ENCODE peak calls at places on chromosomes 11 and 22, in five cellular contexts. Q is MM.1S, K is fibroblast of lung, F is PC-3, X is neural progenitor cell. W is an unnamed sample.

GRCh38 chr11:27864046-27865025 is 164.1 kb upstream of the BDNF start:
- DNase-seq in Q (no peak), K (no peak), F (no peak), X (peak; percentile 61), W (no peak)

GRCh38 chr11:12214751-12215150 is 104.4 kb downstream of the MICAL2 start:
- DNase-seq in X (no peak), Q (no peak), K (peak; percentile 60), F (no peak), W (no peak)

GRCh38 chr22:45226681-45227186 is 14.0 kb downstream of the KIAA0930 start:
- DNase-seq in K (no peak), Q (no peak), X (no peak), F (peak; percentile 25), W (no peak)

GRCh38 chr11:15473954-15474837 is 359.5 kb downstream of the INSC start:
- DNase-seq in F (no peak), Q (peak; percentile 85), K (no peak), X (no peak), W (no peak)

GRCh38 chr11:109745996-109746625 is 324.1 kb downstream of the C11orf87 start:
- DNase-seq in X (no peak), Q (no peak), F (no peak), K (no peak), W (no peak)

GRCh38 chr11:100712618-100713017 is 25.5 kb downstream of the ARHGAP42 start:
- DNase-seq in X (no peak), Q (no peak), K (no peak), F (no peak), W (no peak)

GRCh38 chr11:106594751-106595351 is 423.4 kb downstream of the GUCY1A2 start:
- DNase-seq in X (no peak), Q (peak; percentile 57), F (peak; percentile 73), K (no peak), W (no peak)

GRCh38 chr11:1040428-1041148 is 4.1 kb upstream of the MUC6 start:
- DNase-seq in F (peak; percentile 41), K (peak; percentile 58), X (no peak), Q (no peak), W (no peak)

GRCh38 chr11:12746593-12747097 is 72.4 kb downstream of the TEAD1 start:
- DNase-seq in Q (no peak), K (peak; percentile 91), X (peak; percentile 93), F (peak; percentile 14), W (no peak)

GRCh38 chr11:24833598-24833997 is 336.7 kb downstream of the LUZP2 start:
- DNase-seq in Q (no peak), F (no peak), K (no peak), X (no peak), W (no peak)

GRCh38 chr22:32574957-32575893 is 100.6 kb downstream of the FBXO7 start:
- DNase-seq in K (peak; percentile 52), F (no peak), Q (no peak), X (peak; percentile 45), W (no peak)

GRCh38 chr22:40410731-40411505 is 40.5 kb downstream of the SGSM3 start:
- DNase-seq in F (no peak), X (no peak), K (no peak), Q (no peak), W (no peak)

GRCh38 chr11:69398529-69399492 is 82.7 kb upstream of the LINC01488 start:
- DNase-seq in Q (no peak), X (peak; percentile 52), F (no peak), K (peak; percentile 51), W (no peak)

GRCh38 chr11:83557638-83558037 is 271.5 kb upstream of the CCDC90B start:
- DNase-seq in X (no peak), K (no peak), Q (no peak), F (no peak), W (no peak)

GRCh38 chr22:45203150-45203974 is 37.3 kb downstream of the KIAA0930 start:
- DNase-seq in X (no peak), Q (no peak), K (no peak), F (no peak), W (no peak)

GRCh38 chr11:67420646-67421420 is 5.4 kb downstream of the CARNS1 start:
- DNase-seq in X (peak; percentile 97), K (peak; percentile 82), Q (peak; percentile 93), F (peak; percentile 98), W (peak; percentile 37)

GRCh38 chr11:6420677-6421076 is 1.8 kb upstream of the APBB1 start:
- DNase-seq in X (no peak), K (no peak), F (no peak), Q (no peak), W (no peak)

GRCh38 chr11:6413791-6414231 is 5.1 kb downstream of the APBB1 start:
- DNase-seq in Q (no peak), F (no peak), X (no peak), K (no peak), W (no peak)

GRCh38 chr11:6418199-6418957 is 516 bp downstream of the APBB1 start:
- DNase-seq in F (no peak), X (peak; percentile 76), K (no peak), Q (no peak), W (no peak)

GRCh38 chr11:6414874-6415328 is 4.0 kb downstream of the APBB1 start:
- DNase-seq in F (no peak), Q (peak; percentile 19), K (no peak), X (no peak), W (no peak)

GRCh38 chr11:6418958-6419611 is at the start of gene APBB1:
- DNase-seq in F (peak; percentile 63), Q (peak; percentile 36), X (peak; percentile 89), K (peak; percentile 54), W (no peak)
- TF ChIP-seq EZH2 in F (no peak), Q (no peak), X (no peak), K (no peak), W (no peak)

DNA sequence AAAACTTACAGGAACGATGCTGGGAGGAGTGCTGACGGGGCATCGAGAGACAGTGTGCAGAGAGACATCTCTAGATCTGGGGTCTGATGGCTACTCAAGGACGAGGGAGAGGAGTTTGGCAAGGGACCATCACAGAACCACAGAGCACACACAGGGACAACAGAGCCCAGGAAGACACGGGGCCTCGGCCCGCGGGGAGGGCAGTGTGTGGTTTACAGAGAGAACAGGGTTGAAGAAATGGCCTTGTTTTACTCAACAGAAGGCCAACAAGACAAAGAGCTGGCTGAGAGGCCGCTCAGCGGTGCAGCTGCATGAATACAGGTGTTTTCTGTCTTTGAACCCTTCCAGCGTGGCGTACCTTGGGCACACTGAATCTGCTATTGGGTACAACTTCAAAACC is 20.5 kb upstream of the BID start:
- DNase-seq in X (no peak), Q (no peak), F (no peak), K (no peak), W (no peak)
- H3K27ac ChIP-seq in X (no peak overlapping the region), Q (no peak overlapping the region), F (no peak overlapping the region), K (no peak overlapping the region), W (no peak overlapping the region)

GRCh38 chr11:121479839-121480238 is 27.1 kb upstream of the SORL1-AS1 start:
- DNase-seq in Q (no peak), K (no peak), F (peak; percentile 19), X (no peak), W (no peak)

GRCh38 chr11:121478226-121478894 is 25.6 kb upstream of the SORL1-AS1 start:
- DNase-seq in F (peak; percentile 94), X (no peak), K (no peak), Q (no peak), W (no peak)

GRCh38 chr11:121478895-121479281 is 26.1 kb upstream of the SORL1-AS1 start:
- DNase-seq in X (peak; percentile 28), Q (no peak), F (no peak), K (no peak), W (no peak)

GRCh38 chr11:121476379-121477032 is 23.7 kb upstream of the SORL1-AS1 start:
- DNase-seq in F (peak; percentile 96), X (no peak), Q (no peak), K (no peak), W (no peak)

DNA sequence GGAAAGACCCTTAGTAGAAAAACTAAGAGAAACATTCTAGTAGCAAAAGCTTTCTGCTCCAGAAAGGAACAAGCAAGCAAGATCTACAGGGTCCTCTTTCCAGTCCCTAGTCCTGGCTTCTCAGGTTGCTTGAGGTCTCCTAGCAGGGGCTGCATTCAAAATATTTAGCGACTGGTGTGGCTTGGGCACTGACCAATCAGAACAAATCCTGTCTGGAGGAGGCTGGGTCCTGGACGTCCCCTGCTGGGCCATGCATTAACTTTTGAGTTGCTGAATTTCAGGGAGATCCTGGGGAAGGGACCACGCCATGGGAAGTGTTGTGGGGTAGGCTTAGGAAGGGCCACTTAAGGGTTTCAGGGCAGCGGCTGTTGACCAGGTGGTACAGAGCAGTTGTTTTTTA is 26.6 kb upstream of the SORL1-AS1 start:
- DNase-seq in Q (no peak), X (peak; percentile 69), K (no peak), F (no peak), W (no peak)
- TF ChIP-seq EZH2 in Q (no peak), X (no peak), K (no peak), F (no peak), W (no peak)

GRCh38 chr22:46368422-46368821 is 32.9 kb downstream of the TRMU start:
- DNase-seq in K (no peak), Q (no peak), F (no peak), X (no peak), W (no peak)

GRCh38 chr22:46366327-46366731 is 30.8 kb downstream of the TRMU start:
- DNase-seq in F (no peak), X (no peak), K (no peak), Q (no peak), W (no peak)

GRCh38 chr22:46366801-46367706 is 31.5 kb downstream of the TRMU start:
- DNase-seq in Q (peak; percentile 92), F (no peak), X (no peak), K (no peak), W (no peak)

GRCh38 chr22:46368871-46369715 is 33.6 kb downstream of the TRMU start:
- DNase-seq in K (no peak), X (no peak), Q (no peak), F (no peak), W (no peak)

GRCh38 chr22:46367707-46368191 is 32.2 kb downstream of the TRMU start:
- DNase-seq in Q (peak; percentile 85), X (peak; percentile 82), F (peak; percentile 70), K (peak; percentile 29), W (no peak)
- H3K27ac ChIP-seq in Q (peak overlapping the region; percentile 93), X (no peak overlapping the region), F (no peak overlapping the region), K (no peak overlapping the region), W (no peak overlapping the region)

GRCh38 chr11:61505640-61506155 is 2.9 kb upstream of the LRRC10B start:
- DNase-seq in K (no peak), X (no peak), F (no peak), Q (no peak), W (peak; percentile 67)

GRCh38 chr11:61510178-61510979 is 1.8 kb downstream of the LRRC10B start:
- DNase-seq in K (no peak), X (no peak), F (no peak), Q (no peak), W (no peak)

GRCh38 chr11:61507012-61507768 is 1.4 kb upstream of the LRRC10B start:
- DNase-seq in Q (no peak), F (no peak), K (no peak), X (peak; percentile 56), W (no peak)

GRCh38 chr11:61509058-61510029 is 795 bp downstream of the LRRC10B start:
- DNase-seq in X (peak; percentile 97), F (peak; percentile 78), Q (peak; percentile 12), K (peak; percentile 76), W (no peak)

GRCh38 chr11:61507962-61508824 is at the start of gene LRRC10B:
- DNase-seq in F (no peak), K (no peak), X (peak; percentile 96), Q (no peak), W (no peak)
- TF ChIP-seq EZH2 in F (no peak), K (peak; percentile 93), X (no peak), Q (no peak), W (no peak)

W was measured in SK-N-MC.